ENCODE peak calls at places on chromosomes 2 and 18, in eight cellular contexts. Y is fibroblast of lung, M is PC-3, R is IMR-90, A is neural progenitor cell, D is SK-N-SH, O is K562, Z is colonic mucosa. U is an unnamed sample.

GRCh38 chr2:45888167-45888566 is 236.7 kb downstream of the PRKCE start:
- DNase-seq in R (peak; percentile 66), M (no peak), A (no peak), O (no peak), Y (peak; percentile 80), Z (no peak), D (no peak), U (no peak)

GRCh38 chr2:55431982-55432627 is 12.4 kb upstream of the CCDC88A start:
- DNase-seq in M (peak; percentile 61), R (peak; percentile 56), Z (no peak), D (peak; percentile 39), Y (peak; percentile 75), O (peak; percentile 22), A (peak; percentile 38), U (no peak)

GRCh38 chr2:130302164-130302886 is 40.4 kb upstream of the IMP4 start:
- DNase-seq in D (no peak), Z (no peak), A (no peak), R (no peak), M (no peak), O (no peak), Y (no peak), U (peak; percentile 43)

GRCh38 chr2:242032780-242033656 is 163.5 kb downstream of the RTP5 start:
- DNase-seq in R (no peak), O (no peak), A (no peak), Y (no peak), M (no peak), Z (peak; percentile 12), D (no peak), U (peak; percentile 53)

GRCh38 chr2:71882949-71883472 is 264.7 kb downstream of the CYP26B1 start:
- DNase-seq in O (peak; percentile 92), D (peak; percentile 90), A (no peak), R (peak; percentile 78), Z (peak; percentile 46), Y (peak; percentile 87), M (peak; percentile 45), U (peak; percentile 46)

GRCh38 chr2:71492112-71492511 is 38.8 kb downstream of the DYSF start:
- DNase-seq in Y (no peak), R (no peak), A (no peak), O (no peak), Z (no peak), D (no peak), M (peak; percentile 87), U (peak; percentile 29)

GRCh38 chr2:203062126-203062525 is 47.5 kb downstream of the NBEAL1 start:
- DNase-seq in A (no peak), D (no peak), Z (no peak), O (no peak), R (peak; percentile 76), M (no peak), Y (peak; percentile 18), U (no peak)

GRCh38 chr18:30512872-30513271 is 529.7 kb downstream of the DSC3 start:
- DNase-seq in O (no peak), A (no peak), R (no peak), M (no peak), D (no peak), Z (no peak), Y (no peak), U (no peak)

GRCh38 chr2:112579280-112579679 is 5.1 kb upstream of the CHCHD5 start:
- DNase-seq in A (no peak), D (no peak), M (peak; percentile 95), O (no peak), Y (peak; percentile 93), R (peak; percentile 92), Z (no peak), U (no peak)

GRCh38 chr2:240140511-240140910 is at the start of gene OTOS:
- DNase-seq in O (no peak), D (no peak), R (no peak), M (no peak), Z (no peak), A (peak; percentile 52), Y (no peak), U (no peak)

GRCh38 chr2:226154610-226155009 is 645.0 kb downstream of the IRS1 start:
- DNase-seq in M (no peak), D (no peak), A (no peak), O (no peak), Z (no peak), Y (no peak), R (no peak), U (no peak)

GRCh38 chr2:210459407-210459806 is 17.2 kb downstream of the LANCL1 start:
- DNase-seq in Z (no peak), Y (no peak), R (no peak), D (no peak), M (no peak), O (no peak), A (no peak), U (no peak)

GRCh38 chr2:176769021-176769420 is 443.6 kb upstream of the HNRNPA3 start:
- DNase-seq in O (no peak), Z (no peak), Y (no peak), R (no peak), D (no peak), M (no peak), A (no peak), U (no peak)

GRCh38 chr2:232117413-232117812 is 155.9 kb downstream of the DIS3L2 start:
- DNase-seq in D (no peak), M (no peak), A (peak; percentile 41), Z (no peak), R (no peak), O (no peak), Y (no peak), U (peak; percentile 78)

GRCh38 chr2:134246154-134246874 is 7.6 kb upstream of the MGAT5 start:
- DNase-seq in O (no peak), A (peak; percentile 29), Y (no peak), R (no peak), D (no peak), Z (no peak), M (no peak), U (no peak)

GRCh38 chr2:67824196-67824595 is 238.6 kb downstream of the C1D start:
- DNase-seq in R (peak; percentile 82), A (no peak), D (no peak), Y (peak; percentile 47), Z (no peak), O (no peak), M (peak; percentile 18), U (no peak)

GRCh38 chr2:60581461-60582282 is 28.2 kb upstream of the BCL11A start:
- DNase-seq in O (peak; percentile 81), M (peak; percentile 73), R (peak; percentile 27), Z (peak; percentile 59), A (peak; percentile 87), D (peak; percentile 95), Y (peak; percentile 23), U (peak; percentile 90)

GRCh38 chr2:72859831-72860262 is 27.4 kb upstream of the SPR start:
- DNase-seq in Z (peak; percentile 77), R (peak; percentile 52), O (peak; percentile 53), A (peak; percentile 85), D (peak; percentile 65), Y (peak; percentile 69), M (peak; percentile 94), U (peak; percentile 93)

GRCh38 chr18:58579561-58580047 is 49.3 kb downstream of the ALPK2 start:
- DNase-seq in Z (no peak), A (no peak), Y (peak; percentile 53), D (no peak), M (no peak), O (no peak), R (peak; percentile 91), U (no peak)

GRCh38 chr2:8719528-8719927 is 37.7 kb downstream of the ID2 start:
- DNase-seq in O (no peak), Y (no peak), M (no peak), A (no peak), Z (no peak), R (no peak), D (no peak), U (no peak)
- TF ChIP-seq CTCF in O (no peak), Y (no peak), M (no peak), A (no peak), Z (no peak), R (no peak), D (no peak), U (no peak)

GRCh38 chr2:10407432-10407831 is 40.7 kb downstream of the ODC1 start:
- DNase-seq in Z (no peak), O (no peak), D (no peak), A (no peak), Y (no peak), R (no peak), M (no peak), U (no peak)
- H3K9ac ChIP-seq in Z (no peak overlapping the region), O (peak overlapping the region; percentile 59), D (no peak overlapping the region), A (no peak overlapping the region), Y (no peak overlapping the region), R (no peak overlapping the region), M (peak overlapping the region; percentile 82), U (no peak overlapping the region)

DNA sequence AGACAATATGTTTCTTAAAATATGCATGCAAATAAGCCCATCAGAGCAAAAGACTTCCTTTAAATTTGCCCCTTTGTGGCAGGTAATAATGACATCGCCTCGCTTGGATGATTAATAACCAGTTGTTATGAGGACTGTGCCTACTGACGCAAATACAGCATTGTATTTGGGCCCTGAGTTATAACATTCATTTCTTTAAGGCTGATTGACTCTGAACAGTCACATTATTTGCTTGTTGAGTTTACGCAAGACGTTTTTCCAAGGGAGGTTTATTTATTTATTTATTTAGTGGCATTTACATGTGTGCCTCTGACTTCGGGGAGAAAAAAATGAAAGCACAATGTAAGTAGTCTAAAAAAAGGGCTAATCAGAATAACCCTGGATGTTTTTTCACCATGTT is 88.3 kb downstream of the SLC8A1 start:
- DNase-seq in D (no peak), A (no peak), M (peak; percentile 71), Z (no peak), R (peak; percentile 40), O (no peak), Y (peak; percentile 69), U (no peak)
- H3K27ac ChIP-seq in D (no peak overlapping the region), A (no peak overlapping the region), M (peak overlapping the region; percentile 41), Z (no peak overlapping the region), R (peak overlapping the region; percentile 69), O (no peak overlapping the region), Y (peak overlapping the region; percentile 34), U (peak overlapping the region; percentile 33)

GRCh38 chr2:158746488-158746887 is 48.6 kb upstream of the DAPL1 start:
- DNase-seq in D (no peak), Y (no peak), Z (no peak), A (no peak), R (no peak), O (no peak), M (no peak), U (no peak)

GRCh38 chr2:158743899-158744298 is 51.2 kb upstream of the DAPL1 start:
- DNase-seq in A (no peak), M (no peak), O (no peak), D (no peak), Y (no peak), Z (no peak), R (no peak), U (no peak)

GRCh38 chr2:158747346-158747745 is 47.8 kb upstream of the DAPL1 start:
- DNase-seq in M (no peak), Z (no peak), D (no peak), O (no peak), Y (no peak), A (no peak), R (no peak), U (no peak)

GRCh38 chr2:158745067-158745865 is 49.9 kb upstream of the DAPL1 start:
- DNase-seq in Z (peak; percentile 46), R (peak; percentile 74), Y (peak; percentile 78), O (peak; percentile 32), D (peak; percentile 58), M (peak; percentile 76), A (peak; percentile 83), U (peak; percentile 87)

DNA sequence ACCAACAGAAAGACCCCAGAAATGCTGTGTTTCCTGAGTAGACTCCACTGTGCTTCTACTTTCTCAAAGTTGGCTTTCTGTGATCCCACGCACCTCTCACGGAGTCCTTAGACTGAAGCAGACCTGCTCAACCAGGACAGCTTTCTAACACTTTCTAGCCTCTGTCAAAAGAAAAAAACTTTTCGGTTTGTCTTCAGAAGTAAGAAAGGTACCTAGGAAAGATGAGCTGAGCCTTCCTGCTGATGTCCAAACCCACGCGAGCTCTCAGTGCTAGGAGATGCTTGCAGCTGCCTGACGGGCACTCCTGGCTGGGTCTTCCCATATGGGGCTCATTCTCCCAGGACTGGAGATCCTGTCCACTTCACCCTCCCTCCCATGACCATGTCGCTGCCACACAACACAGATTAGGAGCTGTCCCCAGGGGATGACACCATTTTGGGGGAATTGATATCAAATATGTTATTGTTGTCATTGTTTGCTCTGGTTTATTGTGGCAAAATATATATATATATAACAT is 49.2 kb upstream of the DAPL1 start:
- DNase-seq in M (no peak), D (no peak), R (no peak), A (no peak), Z (no peak), Y (no peak), O (no peak), U (no peak)
- TF ChIP-seq CTCF in M (peak; percentile 22), D (peak; percentile 3), R (no peak), A (no peak), Z (no peak), Y (no peak), O (no peak), U (no peak)